ENCODE peak calls at places on chromosomes 6 and 20, in eight cellular contexts. E is HuH-7.5; L is neural crest cell; D is stimulated activated CD4-positive, alpha-beta T cell treated with anti-CD3 and anti-CD28 coated beads, TNF-alpha, amount 100 ng/mL, for 24 hours; Z is iris pigment epithelial cell; H is choroid plexus epithelial cell; Q is HFFc6; S is HCEC 1CT. T is an unnamed sample.

GRCh38 chr20:38084425-38084951 is 50.9 kb downstream of the RPRD1B start:
- DNase-seq in H (peak), L (no peak), E (no peak), D (no peak), Z (peak), S (peak), Q (peak), T (no peak)

GRCh38 chr6:24910331-24910849 is 25.4 kb downstream of the RIPOR2 start:
- DNase-seq in E (no peak), H (peak), Z (peak), D (peak), S (no peak), Q (no peak), L (no peak), T (peak)

GRCh38 chr6:85464722-85465150 is 14.9 kb downstream of the NT5E start:
- DNase-seq in Z (peak), Q (peak), E (no peak), L (no peak), D (peak), H (peak), S (peak), T (no peak)

GRCh38 chr20:22585786-22586493 is 1.6 kb upstream of the FOXA2 start:
- DNase-seq in H (no peak), Q (no peak), Z (no peak), E (no peak), L (no peak), D (no peak), S (no peak), T (no peak)

GRCh38 chr20:341682-342081 is 5.2 kb upstream of the NRSN2 start:
- DNase-seq in S (peak), Q (peak), L (no peak), Z (peak), D (peak), H (peak), E (no peak), T (no peak)

GRCh38 chr6:112701201-112701600 is 354.1 kb downstream of the RFPL4B start:
- DNase-seq in L (no peak), E (no peak), Z (peak), Q (no peak), S (peak), H (peak), D (no peak), T (no peak)

GRCh38 chr6:3284436-3284876 is 25.7 kb downstream of the PSMG4 start:
- DNase-seq in E (no peak), Q (no peak), L (no peak), D (no peak), Z (no peak), S (no peak), H (no peak), T (peak)

GRCh38 chr6:52087498-52087999 is at the start of gene PKHD1:
- DNase-seq in D (no peak), Q (no peak), E (peak), H (peak), L (no peak), Z (peak), S (peak), T (peak)

GRCh38 chr6:118565317-118565960 is 17.3 kb downstream of the PLN start:
- DNase-seq in E (no peak), Q (no peak), H (peak), Z (no peak), D (no peak), S (no peak), L (no peak), T (peak)

GRCh38 chr6:80223743-80224212 is 117.3 kb downstream of the BCKDHB start:
- DNase-seq in S (no peak), E (no peak), Z (no peak), H (no peak), D (no peak), Q (peak), L (no peak), T (no peak)

GRCh38 chr20:2865630-2866029 is 7.7 kb upstream of the PTPRA start:
- DNase-seq in D (peak), E (no peak), S (no peak), Z (no peak), H (peak), L (no peak), Q (no peak), T (no peak)

GRCh38 chr6:94636780-94637385 is 940.5 kb upstream of the MANEA start:
- DNase-seq in L (no peak), Q (no peak), S (no peak), D (no peak), Z (peak), H (peak), E (no peak), T (peak)

GRCh38 chr20:14673164-14673563 is 335.8 kb upstream of the FLRT3 start:
- DNase-seq in H (peak), Z (peak), D (no peak), E (no peak), S (no peak), L (no peak), Q (no peak), T (no peak)